ENCODE peak calls at places on chromosome 13, in seven cellular contexts. One of them, this sample, is unnamed. For H3K9me3, the result is how much of the 10 kb centered on the place peaks cover.

GRCh38 chr13:79417741-79418140 is 11.7 kb upstream of the RBM26 start:
- DNase-seq in IMR-90: no peak
- DNase-seq in endothelial cell of umbilical vein: no peak
- DNase-seq in astrocyte: no peak
- DNase-seq in GM12878: no peak
- DNase-seq in neural progenitor cell: no peak
- DNase-seq in Karpas-422: no peak
- DNase-seq in this sample: no peak

GRCh38 chr13:106205871-106206270 is 329.6 kb downstream of the EFNB2 start:
- DNase-seq in IMR-90: no peak
- DNase-seq in endothelial cell of umbilical vein: no peak
- DNase-seq in astrocyte: no peak
- DNase-seq in GM12878: no peak
- DNase-seq in neural progenitor cell: no peak
- DNase-seq in Karpas-422: no peak
- DNase-seq in this sample: no peak

GRCh38 chr13:32036131-32036695 is 4.6 kb downstream of the FRY start:
- DNase-seq in IMR-90: no peak
- DNase-seq in endothelial cell of umbilical vein: no peak
- DNase-seq in astrocyte: no peak
- DNase-seq in GM12878: no peak
- DNase-seq in neural progenitor cell: no peak
- DNase-seq in Karpas-422: no peak
- DNase-seq in this sample: no peak

GRCh38 chr13:98779695-98780094 is 27.2 kb upstream of the SLC15A1 start:
- DNase-seq in IMR-90: no peak
- DNase-seq in endothelial cell of umbilical vein: no peak
- DNase-seq in astrocyte: no peak
- DNase-seq in GM12878: no peak
- DNase-seq in neural progenitor cell: no peak
- DNase-seq in Karpas-422: no peak
- DNase-seq in this sample: no peak

GRCh38 chr13:28097503-28097902 is 2.9 kb downstream of the FLT3 start:
- DNase-seq in IMR-90: no peak
- DNase-seq in endothelial cell of umbilical vein: no peak
- DNase-seq in astrocyte: no peak
- DNase-seq in GM12878: no peak
- DNase-seq in neural progenitor cell: no peak
- DNase-seq in Karpas-422: no peak
- DNase-seq in this sample: no peak

GRCh38 chr13:78827471-78827870 is 168.5 kb upstream of the OBI1 start:
- DNase-seq in IMR-90: no peak
- DNase-seq in endothelial cell of umbilical vein: no peak
- DNase-seq in astrocyte: no peak
- DNase-seq in GM12878: no peak
- DNase-seq in neural progenitor cell: peak
- DNase-seq in Karpas-422: peak
- DNase-seq in this sample: no peak

GRCh38 chr13:107210216-107211010 is 642.5 kb upstream of the ARGLU1 start:
- DNase-seq in IMR-90: peak
- DNase-seq in endothelial cell of umbilical vein: peak
- DNase-seq in astrocyte: peak
- DNase-seq in GM12878: no peak
- DNase-seq in neural progenitor cell: no peak
- DNase-seq in Karpas-422: no peak
- DNase-seq in this sample: no peak

GRCh38 chr13:74562381-74562780 is 428.2 kb upstream of the KLF12 start:
- DNase-seq in IMR-90: peak
- DNase-seq in endothelial cell of umbilical vein: no peak
- DNase-seq in astrocyte: peak
- DNase-seq in GM12878: no peak
- DNase-seq in neural progenitor cell: no peak
- DNase-seq in Karpas-422: no peak
- DNase-seq in this sample: peak

GRCh38 chr13:30334663-30335386 is 27.5 kb upstream of the KATNAL1 start:
- DNase-seq in IMR-90: peak
- DNase-seq in endothelial cell of umbilical vein: peak
- DNase-seq in astrocyte: no peak
- DNase-seq in GM12878: no peak
- DNase-seq in neural progenitor cell: peak
- DNase-seq in Karpas-422: peak
- DNase-seq in this sample: no peak

GRCh38 chr13:106078191-106078590 is 457.3 kb downstream of the EFNB2 start:
- DNase-seq in IMR-90: peak
- DNase-seq in endothelial cell of umbilical vein: no peak
- DNase-seq in astrocyte: peak
- DNase-seq in GM12878: no peak
- DNase-seq in neural progenitor cell: peak
- DNase-seq in Karpas-422: no peak
- DNase-seq in this sample: peak

GRCh38 chr13:29454931-29455481 is 140.5 kb downstream of the SLC7A1 start:
- DNase-seq in IMR-90: peak
- DNase-seq in endothelial cell of umbilical vein: peak
- DNase-seq in astrocyte: no peak
- DNase-seq in GM12878: no peak
- DNase-seq in neural progenitor cell: peak
- DNase-seq in Karpas-422: peak
- DNase-seq in this sample: peak

GRCh38 chr13:39023316-39023715 is 14.6 kb downstream of the PROSER1 start:
- DNase-seq in IMR-90: peak
- DNase-seq in endothelial cell of umbilical vein: no peak
- DNase-seq in astrocyte: no peak
- DNase-seq in GM12878: no peak
- DNase-seq in neural progenitor cell: no peak
- DNase-seq in Karpas-422: no peak
- DNase-seq in this sample: no peak

GRCh38 chr13:43054803-43055802 is 31.7 kb downstream of the DNAJC15 start:
- DNase-seq in IMR-90: peak
- DNase-seq in endothelial cell of umbilical vein: peak
- DNase-seq in astrocyte: peak
- DNase-seq in GM12878: no peak
- DNase-seq in neural progenitor cell: peak
- DNase-seq in Karpas-422: peak
- DNase-seq in this sample: peak

GRCh38 chr13:37136187-37136586 is 30.7 kb upstream of the CSNK1A1L start:
- DNase-seq in IMR-90: peak
- DNase-seq in endothelial cell of umbilical vein: peak
- DNase-seq in astrocyte: peak
- DNase-seq in GM12878: no peak
- DNase-seq in neural progenitor cell: no peak
- DNase-seq in Karpas-422: no peak
- DNase-seq in this sample: no peak

GRCh38 chr13:75993823-75994222 is 357.7 kb downstream of the LMO7 start:
- DNase-seq in IMR-90: peak
- DNase-seq in endothelial cell of umbilical vein: no peak
- DNase-seq in astrocyte: no peak
- DNase-seq in GM12878: no peak
- DNase-seq in neural progenitor cell: no peak
- DNase-seq in Karpas-422: no peak
- DNase-seq in this sample: no peak

GRCh38 chr13:96822900-96823299 is 171.4 kb downstream of the OXGR1 start:
- DNase-seq in IMR-90: no peak
- DNase-seq in endothelial cell of umbilical vein: peak
- DNase-seq in astrocyte: no peak
- DNase-seq in GM12878: no peak
- DNase-seq in neural progenitor cell: peak
- DNase-seq in Karpas-422: peak
- DNase-seq in this sample: peak

GRCh38 chr13:97018029-97018819 is 23.9 kb upstream of the OXGR1 start:
- DNase-seq in IMR-90: peak
- DNase-seq in endothelial cell of umbilical vein: peak
- DNase-seq in astrocyte: peak
- DNase-seq in GM12878: no peak
- DNase-seq in neural progenitor cell: peak
- DNase-seq in Karpas-422: peak
- DNase-seq in this sample: peak

GRCh38 chr13:48542581-48543341 is 9.9 kb upstream of the RCBTB2 start:
- DNase-seq in IMR-90: peak
- DNase-seq in endothelial cell of umbilical vein: peak
- DNase-seq in astrocyte: peak
- DNase-seq in GM12878: no peak
- DNase-seq in neural progenitor cell: peak
- DNase-seq in Karpas-422: peak
- DNase-seq in this sample: no peak

GRCh38 chr13:21316376-21316775 is 139.9 kb downstream of the MRPL57 start:
- DNase-seq in IMR-90: no peak
- DNase-seq in endothelial cell of umbilical vein: no peak
- DNase-seq in astrocyte: no peak
- DNase-seq in GM12878: no peak
- DNase-seq in neural progenitor cell: no peak
- DNase-seq in Karpas-422: no peak
- DNase-seq in this sample: no peak

GRCh38 chr13:77831870-77832269 is 86.8 kb downstream of the EDNRB start:
- DNase-seq in IMR-90: no peak
- DNase-seq in endothelial cell of umbilical vein: no peak
- DNase-seq in astrocyte: no peak
- DNase-seq in GM12878: no peak
- DNase-seq in neural progenitor cell: no peak
- DNase-seq in Karpas-422: no peak
- DNase-seq in this sample: no peak

GRCh38 chr13:105527127-105527526 is 1008.3 kb downstream of the EFNB2 start:
- DNase-seq in IMR-90: no peak
- DNase-seq in endothelial cell of umbilical vein: no peak
- DNase-seq in astrocyte: no peak
- DNase-seq in GM12878: no peak
- DNase-seq in neural progenitor cell: no peak
- DNase-seq in Karpas-422: no peak
- DNase-seq in this sample: no peak

GRCh38 chr13:102597029-102598015 is 536 bp downstream of the TPP2 start:
- DNase-seq in IMR-90: peak
- DNase-seq in endothelial cell of umbilical vein: peak
- DNase-seq in astrocyte: peak
- DNase-seq in GM12878: no peak
- DNase-seq in neural progenitor cell: peak
- DNase-seq in Karpas-422: peak
- DNase-seq in this sample: peak

GRCh38 chr13:98422046-98422445 is 154.9 kb downstream of the STK24 start:
- DNase-seq in IMR-90: no peak
- DNase-seq in endothelial cell of umbilical vein: no peak
- DNase-seq in astrocyte: no peak
- DNase-seq in GM12878: no peak
- DNase-seq in neural progenitor cell: no peak
- DNase-seq in Karpas-422: no peak
- DNase-seq in this sample: no peak

GRCh38 chr13:32911506-32911905 is 104.7 kb upstream of the KL start:
- DNase-seq in IMR-90: peak
- DNase-seq in endothelial cell of umbilical vein: no peak
- DNase-seq in astrocyte: no peak
- DNase-seq in GM12878: no peak
- DNase-seq in neural progenitor cell: peak
- DNase-seq in Karpas-422: peak
- DNase-seq in this sample: peak

GRCh38 chr13:79675931-79676658 is 195.1 kb downstream of the NDFIP2 start:
- DNase-seq in IMR-90: no peak
- DNase-seq in endothelial cell of umbilical vein: no peak
- DNase-seq in astrocyte: no peak
- DNase-seq in GM12878: no peak
- DNase-seq in neural progenitor cell: no peak
- DNase-seq in Karpas-422: no peak
- DNase-seq in this sample: no peak

DNA sequence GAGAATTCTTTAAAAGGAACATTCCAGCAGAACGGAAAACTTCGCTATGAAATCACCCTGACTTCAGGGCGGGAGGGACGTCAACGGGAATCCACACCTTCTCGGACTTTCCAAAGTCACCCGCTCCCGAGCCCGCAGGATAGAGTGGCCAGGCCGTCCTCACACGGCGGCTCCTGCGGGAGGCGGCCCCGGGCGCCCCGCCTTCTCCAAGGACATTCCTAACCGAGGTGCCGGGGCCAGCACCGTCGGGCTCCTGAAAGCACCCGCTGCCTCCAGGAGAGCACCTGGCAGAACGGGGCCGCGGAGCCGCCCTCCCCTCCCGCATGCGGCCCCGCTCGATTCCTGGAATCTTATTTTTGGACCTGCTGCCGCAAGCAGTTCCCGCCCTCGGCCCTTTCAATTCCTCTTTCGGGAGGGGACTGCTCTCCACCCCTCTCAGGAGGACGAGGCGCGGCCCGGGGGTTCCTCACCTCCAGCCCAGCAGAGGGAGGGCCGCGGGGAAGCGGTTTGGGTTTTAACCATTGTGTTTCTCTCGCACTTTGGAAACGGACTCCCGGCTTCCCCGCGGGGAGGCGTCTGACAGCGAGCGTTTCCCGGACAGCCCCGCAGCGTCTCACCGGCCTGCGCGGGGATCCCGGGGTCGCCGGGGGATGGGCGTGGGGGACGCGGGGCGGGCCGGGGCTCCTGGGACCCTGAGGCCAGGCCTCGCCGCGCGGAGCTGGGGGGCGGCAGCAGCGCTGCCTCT is 938 bp downstream of the GAS6 start:
- DNase-seq in IMR-90: no peak
- DNase-seq in endothelial cell of umbilical vein: peak
- DNase-seq in astrocyte: peak
- DNase-seq in GM12878: no peak
- DNase-seq in neural progenitor cell: peak
- DNase-seq in Karpas-422: no peak
- DNase-seq in this sample: no peak
- H2AFZ ChIP-seq in IMR-90: peak
- H2AFZ ChIP-seq in endothelial cell of umbilical vein: peak
- H2AFZ ChIP-seq in astrocyte: peak
- H2AFZ ChIP-seq in GM12878: no peak
- H2AFZ ChIP-seq in neural progenitor cell: peak
- H2AFZ ChIP-seq in Karpas-422: no peak
- H2AFZ ChIP-seq in this sample: peak

GRCh38 chr13:19158526-19158925 is 23.1 kb downstream of the TUBA3C start:
- DNase-seq in IMR-90: no peak
- DNase-seq in endothelial cell of umbilical vein: no peak
- DNase-seq in astrocyte: no peak
- DNase-seq in GM12878: no peak
- DNase-seq in neural progenitor cell: no peak
- DNase-seq in Karpas-422: no peak
- DNase-seq in this sample: no peak
- H3K9me3 ChIP-seq in IMR-90: half or more
- H3K9me3 ChIP-seq in endothelial cell of umbilical vein: under half
- H3K9me3 ChIP-seq in astrocyte: under half
- H3K9me3 ChIP-seq in GM12878: under half
- H3K9me3 ChIP-seq in neural progenitor cell: under half
- H3K9me3 ChIP-seq in Karpas-422: under half
- H3K9me3 ChIP-seq in this sample: half or more

DNA sequence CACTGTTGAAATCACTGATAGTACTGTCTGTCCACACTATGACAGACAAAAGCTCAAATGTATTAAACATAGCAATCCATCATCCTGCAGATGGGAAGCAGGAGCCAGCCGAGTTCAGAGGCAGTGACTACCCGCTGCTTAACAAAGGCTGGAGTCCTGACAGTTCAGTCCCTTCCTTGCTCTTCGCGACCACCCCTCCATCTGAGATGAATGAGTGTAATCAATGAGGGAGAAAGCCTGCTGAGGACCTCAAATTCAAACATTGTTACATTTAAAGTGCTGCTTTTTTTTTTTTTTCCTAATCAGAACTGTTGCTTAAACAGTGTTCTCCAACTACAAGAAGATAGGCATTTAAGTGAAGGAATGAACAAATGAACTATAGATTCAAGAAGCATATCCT is 14.9 kb downstream of the DACH1 start:
- DNase-seq in IMR-90: no peak
- DNase-seq in endothelial cell of umbilical vein: no peak
- DNase-seq in astrocyte: no peak
- DNase-seq in GM12878: no peak
- DNase-seq in neural progenitor cell: peak
- DNase-seq in Karpas-422: no peak
- DNase-seq in this sample: no peak
- H2AFZ ChIP-seq in IMR-90: no peak
- H2AFZ ChIP-seq in endothelial cell of umbilical vein: no peak
- H2AFZ ChIP-seq in astrocyte: no peak
- H2AFZ ChIP-seq in GM12878: no peak
- H2AFZ ChIP-seq in neural progenitor cell: no peak
- H2AFZ ChIP-seq in Karpas-422: no peak
- H2AFZ ChIP-seq in this sample: no peak

GRCh38 chr13:80823472-80823871 is 482.5 kb upstream of the SPRY2 start:
- DNase-seq in IMR-90: no peak
- DNase-seq in endothelial cell of umbilical vein: no peak
- DNase-seq in astrocyte: no peak
- DNase-seq in GM12878: no peak
- DNase-seq in neural progenitor cell: no peak
- DNase-seq in Karpas-422: no peak
- DNase-seq in this sample: no peak
- H3K9me3 ChIP-seq in IMR-90: under half
- H3K9me3 ChIP-seq in endothelial cell of umbilical vein: under half
- H3K9me3 ChIP-seq in astrocyte: under half
- H3K9me3 ChIP-seq in GM12878: under half
- H3K9me3 ChIP-seq in neural progenitor cell: under half
- H3K9me3 ChIP-seq in Karpas-422: under half
- H3K9me3 ChIP-seq in this sample: under half